ENCODE peak calls at places on chromosomes 12 and 14, in five cellular contexts. Q, C, D, P and X are unnamed samples. For H3K9me3 and H3K36me3, the result is how much of the 10 kb centered on the place peaks cover.

GRCh38 chr12:122641976-122642375 is 61.2 kb downstream of the HCAR2 start:
- DNase-seq in Q (no peak), C (no peak), D (peak), P (no peak), X (peak)

GRCh38 chr12:127108360-127109215 is 1158.4 kb upstream of the TMEM132C start:
- DNase-seq in Q (no peak), C (peak), D (peak), P (peak), X (peak)

GRCh38 chr14:100573009-100573756 is 14.0 kb downstream of the BEGAIN start:
- DNase-seq in Q (no peak), C (no peak), D (no peak), P (no peak), X (no peak)

GRCh38 chr14:77014004-77014604 is 14.4 kb downstream of the IRF2BPL start:
- DNase-seq in Q (no peak), C (no peak), D (no peak), P (no peak), X (no peak)

GRCh38 chr12:122909442-122910288 is 13.7 kb upstream of the VPS37B start:
- DNase-seq in Q (no peak), C (no peak), D (no peak), P (no peak), X (no peak)

GRCh38 chr14:37594916-37595808 is at the start of the genes FOXA1 and TTC6:
- DNase-seq in Q (no peak), C (peak), D (peak), P (no peak), X (peak)

GRCh38 chr12:124720019-124720686 is 143.5 kb downstream of the SCARB1 start:
- DNase-seq in Q (no peak), C (no peak), D (peak), P (no peak), X (peak)

GRCh38 chr14:49755378-49755777 is 12.6 kb upstream of the KLHDC2 start:
- DNase-seq in Q (no peak), C (no peak), D (no peak), P (no peak), X (no peak)

GRCh38 chr14:55158412-55158811 is 29.4 kb downstream of the LGALS3 start:
- DNase-seq in Q (no peak), C (no peak), D (no peak), P (no peak), X (no peak)

GRCh38 chr14:32010561-32011188 is 66.4 kb upstream of the ARHGAP5 start:
- DNase-seq in Q (no peak), C (no peak), D (peak), P (no peak), X (no peak)

GRCh38 chr12:124564232-124564958 is 3.0 kb downstream of the NCOR2 start:
- DNase-seq in Q (no peak), C (no peak), D (no peak), P (no peak), X (no peak)

GRCh38 chr14:85587152-85587697 is 57.3 kb downstream of the FLRT2 start:
- DNase-seq in Q (no peak), C (peak), D (peak), P (no peak), X (peak)

GRCh38 chr12:129193263-129193871 is 340.1 kb downstream of the GLT1D1 start:
- DNase-seq in Q (no peak), C (no peak), D (no peak), P (no peak), X (no peak)

GRCh38 chr14:43406936-43407335 is 1100.1 kb downstream of the FSCB start:
- DNase-seq in Q (no peak), C (no peak), D (no peak), P (no peak), X (no peak)
- H3K9me3 ChIP-seq in Q (under half), C (under half), D (under half), P (under half), X (under half)

GRCh38 chr12:116171549-116171948 is 105.9 kb downstream of the MED13L start:
- DNase-seq in Q (no peak), C (no peak), D (peak), P (no peak), X (no peak)

GRCh38 chr12:116177017-116177416 is 100.5 kb downstream of the MED13L start:
- DNase-seq in Q (no peak), C (no peak), D (no peak), P (no peak), X (no peak)

GRCh38 chr12:116169071-116169470 is 108.4 kb downstream of the MED13L start:
- DNase-seq in Q (no peak), C (no peak), D (no peak), P (no peak), X (no peak)

GRCh38 chr12:116174904-116175303 is 102.6 kb downstream of the MED13L start:
- DNase-seq in Q (no peak), C (no peak), D (no peak), P (no peak), X (no peak)

DNA sequence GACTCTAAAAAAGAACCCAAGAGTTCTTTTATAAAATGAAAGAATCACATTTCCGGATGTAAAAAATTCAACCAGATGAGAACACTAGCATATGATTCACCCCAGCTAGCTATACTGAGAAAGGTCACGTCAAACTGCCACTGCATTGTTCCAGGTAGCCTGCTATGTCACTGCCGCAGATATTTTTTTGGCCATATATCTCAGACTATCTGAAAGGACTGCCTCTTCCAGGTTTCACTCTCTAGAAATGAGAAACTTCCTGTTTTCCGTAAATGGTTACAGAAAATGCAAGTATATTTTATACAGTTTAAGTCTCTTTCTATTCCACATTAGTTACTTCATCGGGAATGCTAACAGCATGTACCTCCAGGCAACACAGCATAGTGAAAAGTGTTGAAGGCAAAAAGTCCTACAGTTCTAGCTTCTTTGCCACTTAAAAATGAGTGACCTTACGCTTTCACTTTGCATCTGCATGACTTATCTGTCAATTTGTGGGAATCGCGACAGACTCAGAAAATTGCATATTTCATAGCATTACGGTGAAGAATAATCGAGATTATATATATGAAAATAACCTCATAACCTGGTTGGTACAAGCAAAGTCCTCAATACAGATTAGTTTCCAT is 105.2 kb downstream of the MED13L start:
- DNase-seq in Q (no peak), C (no peak), D (no peak), P (no peak), X (no peak)
- H3K4me3 ChIP-seq in Q (peak), C (no peak), D (no peak), P (peak), X (no peak)

GRCh38 chr12:43797561-43798217 is 8.4 kb downstream of the TWF1 start:
- DNase-seq in Q (no peak), C (no peak), D (no peak), P (no peak), X (no peak)
- H3K36me3 ChIP-seq in Q (under half), C (under half), D (half or more), P (under half), X (half or more)

GRCh38 chr12:58712981-58713380 is 207.3 kb downstream of the LRIG3 start:
- DNase-seq in Q (no peak), C (no peak), D (no peak), P (no peak), X (no peak)

GRCh38 chr12:58711968-58712367 is 208.3 kb downstream of the LRIG3 start:
- DNase-seq in Q (no peak), C (no peak), D (peak), P (no peak), X (peak)

DNA sequence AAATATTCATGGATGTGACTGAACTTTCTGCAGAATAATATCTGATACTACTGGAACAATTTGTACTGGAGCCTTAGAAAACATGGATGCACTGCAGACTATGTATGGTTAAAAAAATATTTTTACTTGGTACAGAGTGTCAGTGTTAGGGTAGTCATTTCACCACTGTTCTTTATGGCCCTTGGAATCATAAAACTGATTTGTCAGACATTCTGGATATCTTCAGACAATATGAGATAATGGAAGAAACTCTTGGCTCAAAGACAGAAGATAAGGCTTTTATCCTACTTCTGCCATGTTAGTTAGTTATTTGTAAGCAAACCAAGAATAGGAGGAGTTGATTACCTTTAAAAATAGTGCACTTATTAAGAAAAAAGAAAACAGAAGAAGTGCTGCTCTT is 209.4 kb downstream of the LRIG3 start:
- DNase-seq in Q (no peak), C (no peak), D (no peak), P (no peak), X (no peak)
- H3K9me3 ChIP-seq in Q (under half), C (under half), D (under half), P (under half), X (under half)

GRCh38 chr12:68790081-68790951 is 17.7 kb upstream of the MDM2 start:
- DNase-seq in Q (no peak), C (no peak), D (no peak), P (no peak), X (no peak)

GRCh38 chr12:68790952-68791234 is 17.1 kb upstream of the MDM2 start:
- DNase-seq in Q (no peak), C (no peak), D (no peak), P (no peak), X (no peak)

GRCh38 chr12:68788554-68789143 is 19.3 kb upstream of the MDM2 start:
- DNase-seq in Q (no peak), C (no peak), D (no peak), P (no peak), X (no peak)

GRCh38 chr12:68786929-68787328 is 21.0 kb upstream of the MDM2 start:
- DNase-seq in Q (no peak), C (no peak), D (no peak), P (no peak), X (no peak)

GRCh38 chr12:68789144-68789878 is 18.7 kb upstream of the MDM2 start:
- DNase-seq in Q (no peak), C (no peak), D (no peak), P (no peak), X (no peak)
- H3K4me3 ChIP-seq in Q (no peak), C (no peak), D (no peak), P (no peak), X (no peak)

GRCh38 chr12:49037111-49037946 is 18.8 kb upstream of the PRKAG1 start:
- DNase-seq in Q (no peak), C (no peak), D (no peak), P (no peak), X (no peak)
- H3K36me3 ChIP-seq in Q (half or more), C (half or more), D (under half), P (under half), X (half or more)

DNA sequence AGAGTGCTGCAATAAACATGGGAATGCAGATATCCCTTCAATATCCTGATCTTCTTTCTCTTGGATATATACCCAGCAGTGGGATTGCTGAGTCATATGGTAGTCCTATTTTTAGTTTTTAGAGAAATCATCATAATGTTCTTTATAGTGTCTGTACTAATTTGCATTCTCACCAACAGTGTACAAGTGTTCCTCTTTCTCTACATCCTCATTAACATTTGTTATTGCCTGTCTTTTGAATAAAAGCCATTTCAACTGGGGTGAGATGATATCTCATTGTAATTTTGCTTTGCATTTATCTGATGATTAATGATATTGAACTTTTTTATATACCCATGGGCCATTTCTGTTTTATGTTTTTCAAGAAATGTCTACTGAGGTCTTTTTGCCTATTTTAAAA is 34.4 kb upstream of the PLBD1 start:
- DNase-seq in Q (no peak), C (no peak), D (no peak), P (no peak), X (no peak)
- H3K9me3 ChIP-seq in Q (under half), C (under half), D (under half), P (under half), X (under half)